ENCODE peak calls at places on chromosomes 7 and 10, in seven cellular contexts. I is AG09309; W is psoas muscle; Y is neural crest cell; M is CD8-positive, alpha-beta T cell; S is heart right ventricle; A is AG04450. C is an unnamed sample.

GRCh38 chr10:74021248-74022055 is 23.5 kb downstream of the VCL start:
- DNase-seq in Y (no peak), M (no peak), I (no peak), W (no peak), A (peak; percentile 74), S (no peak), C (no peak)

GRCh38 chr10:14326581-14326980 is 4.1 kb downstream of the FRMD4A start:
- DNase-seq in W (no peak), M (no peak), S (no peak), Y (no peak), I (no peak), A (no peak), C (no peak)

GRCh38 chr10:58473966-58474365 is 38.7 kb upstream of the BICC1 start:
- DNase-seq in M (no peak), Y (no peak), S (no peak), A (no peak), W (no peak), I (no peak), C (no peak)

GRCh38 chr10:35928760-35929159 is 286.7 kb upstream of the FZD8 start:
- DNase-seq in S (no peak), W (no peak), Y (no peak), M (no peak), A (no peak), I (no peak), C (no peak)

GRCh38 chr10:94366382-94366781 is 3.6 kb upstream of the NOC3L start:
- DNase-seq in W (no peak), A (no peak), S (no peak), I (no peak), Y (no peak), M (no peak), C (no peak)

GRCh38 chr10:47402681-47403301 is 18.7 kb upstream of the ZNF488 start:
- DNase-seq in S (peak; percentile 74), I (peak; percentile 43), W (peak; percentile 50), Y (no peak), A (peak; percentile 61), M (no peak), C (no peak)

GRCh38 chr10:118259288-118259906 is 82.7 kb downstream of the FAM204A start:
- DNase-seq in W (no peak), I (no peak), M (no peak), A (no peak), S (no peak), Y (peak; percentile 65), C (no peak)

GRCh38 chr10:19702215-19702614 is 114.0 kb upstream of the PLXDC2 start:
- DNase-seq in M (no peak), Y (no peak), W (no peak), I (no peak), A (no peak), S (no peak), C (no peak)

GRCh38 chr10:43398939-43399871 is 9.8 kb downstream of the HNRNPF start:
- DNase-seq in M (no peak), S (no peak), A (no peak), I (no peak), Y (no peak), W (no peak), C (no peak)

GRCh38 chr7:151271699-151272355 is 23.3 kb upstream of the SMARCD3 start:
- DNase-seq in M (no peak), W (peak; percentile 58), S (no peak), I (no peak), A (no peak), Y (no peak), C (peak; percentile 81)

GRCh38 chr10:119772347-119772746 is 46.5 kb downstream of the INPP5F start:
- DNase-seq in I (no peak), Y (no peak), M (no peak), A (no peak), W (no peak), S (no peak), C (no peak)

GRCh38 chr7:6496842-6497636 is 49.3 kb upstream of the DAGLB start:
- DNase-seq in A (no peak), I (no peak), Y (no peak), M (no peak), W (no peak), S (no peak), C (no peak)

GRCh38 chr7:52685351-52685750 is 350.1 kb upstream of the POM121L12 start:
- DNase-seq in Y (no peak), A (no peak), S (no peak), W (no peak), I (no peak), M (no peak), C (no peak)

GRCh38 chr7:12423355-12423994 is 19.8 kb upstream of the VWDE start:
- DNase-seq in Y (no peak), A (no peak), S (no peak), W (no peak), M (no peak), I (peak; percentile 18), C (no peak)

GRCh38 chr7:94061316-94061715 is 57.2 kb upstream of the BET1 start:
- DNase-seq in I (no peak), W (no peak), A (no peak), S (no peak), M (no peak), Y (no peak), C (no peak)

GRCh38 chr10:62885656-62886461 is 69.7 kb upstream of the EGR2 start:
- DNase-seq in I (no peak), M (no peak), S (no peak), Y (no peak), A (no peak), W (no peak), C (no peak)

DNA sequence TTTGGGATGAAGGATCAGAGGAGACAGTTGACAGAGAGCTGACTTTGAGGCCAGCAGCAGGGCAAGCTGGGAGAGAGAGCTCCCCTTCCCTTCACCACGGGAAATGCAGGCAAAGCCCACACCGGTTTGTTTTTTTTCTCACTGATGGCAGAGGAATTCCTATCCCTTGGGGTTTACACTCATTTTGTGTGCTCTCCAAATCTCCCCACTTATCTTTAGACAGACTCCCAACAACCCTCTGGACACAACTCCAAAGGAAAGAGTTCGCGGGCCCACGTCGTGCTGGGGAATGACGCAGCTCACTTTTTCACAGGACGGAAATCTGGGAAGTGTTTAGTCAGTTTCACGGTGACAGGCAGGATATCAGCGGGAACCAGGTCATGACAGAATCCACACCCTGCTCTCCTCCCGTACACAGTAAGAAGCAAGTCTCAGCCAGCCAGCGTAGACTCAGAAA is 68.3 kb upstream of the FAM171A1 start:
- DNase-seq in Y (no peak), I (no peak), M (no peak), W (peak; percentile 21), A (no peak), S (peak; percentile 81), C (no peak)
- TF ChIP-seq CTCF in Y (peak; percentile 58), I (peak; percentile 60), M (no peak), W (peak; percentile 27), A (peak; percentile 58), S (peak; percentile 19), C (no peak)

GRCh38 chr10:127882801-127883459 is 9.8 kb downstream of the CLRN3 start:
- DNase-seq in S (no peak), I (no peak), Y (no peak), M (no peak), A (no peak), W (no peak), C (no peak)

GRCh38 chr10:127878474-127879055 is 14.2 kb downstream of the CLRN3 start:
- DNase-seq in S (no peak), A (no peak), Y (no peak), I (no peak), M (no peak), W (no peak), C (peak; percentile 63)

GRCh38 chr10:127881262-127881661 is 11.5 kb downstream of the CLRN3 start:
- DNase-seq in Y (no peak), A (no peak), M (no peak), W (no peak), S (no peak), I (no peak), C (no peak)

GRCh38 chr10:127882391-127882790 is 10.3 kb downstream of the CLRN3 start:
- DNase-seq in S (no peak), A (no peak), M (no peak), I (no peak), Y (no peak), W (no peak), C (no peak)

DNA sequence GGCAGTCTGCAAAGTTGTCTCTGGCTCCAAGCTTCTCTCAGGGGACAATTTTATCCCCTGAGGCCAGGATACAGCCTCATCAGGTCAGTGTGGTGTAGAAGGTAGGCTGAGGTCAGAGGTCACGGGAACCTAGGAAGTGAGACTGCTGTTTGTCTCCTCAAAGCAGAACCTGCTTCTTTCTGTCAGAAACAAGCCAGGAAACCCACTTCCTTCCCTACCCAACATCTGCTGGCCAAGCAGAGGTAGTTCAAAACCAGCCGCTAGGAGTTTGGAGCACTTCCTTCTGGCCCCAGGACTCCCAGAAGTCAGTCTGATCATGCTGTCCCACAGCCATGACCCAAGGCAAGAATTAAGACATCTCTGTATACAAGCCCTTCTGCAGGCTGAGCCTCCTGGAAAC is 12.2 kb downstream of the CLRN3 start:
- DNase-seq in M (no peak), S (no peak), I (no peak), Y (no peak), A (no peak), W (no peak), C (peak; percentile 65)
- TF ChIP-seq CTCF in M (no peak), S (no peak), I (no peak), Y (no peak), A (no peak), W (no peak), C (no peak)

DNA sequence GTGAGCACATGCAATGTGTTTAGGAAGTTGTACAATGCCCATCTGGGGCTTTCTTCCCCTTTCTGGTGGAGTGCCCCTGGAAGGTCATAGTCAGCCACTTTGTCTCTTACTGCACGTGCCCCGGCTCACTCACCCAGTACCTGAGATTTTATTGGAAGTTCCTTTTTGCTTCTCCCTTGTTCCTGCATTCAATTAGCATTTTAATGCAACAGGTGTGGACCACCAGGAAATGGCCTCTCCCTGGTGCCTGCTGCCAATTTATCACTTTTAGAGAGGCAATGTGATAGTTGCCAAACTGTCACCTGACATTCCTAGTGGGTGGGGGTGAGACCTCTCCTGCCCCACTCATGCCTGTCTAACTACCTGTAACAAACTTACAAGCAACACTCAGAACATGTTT is 293.4 kb upstream of the DKK1 start:
- DNase-seq in I (no peak), A (no peak), W (no peak), S (no peak), M (no peak), Y (no peak), C (no peak)
- TF ChIP-seq CTCF in I (no peak), A (no peak), W (no peak), S (no peak), M (no peak), Y (no peak), C (no peak)

GRCh38 chr7:105760549-105761447 is 115.6 kb downstream of the ATXN7L1 start:
- DNase-seq in A (no peak), M (peak; percentile 59), I (peak; percentile 13), S (no peak), Y (no peak), W (no peak), C (no peak)
- TF ChIP-seq CTCF in A (no peak), M (no peak), I (no peak), S (no peak), Y (peak; percentile 10), W (no peak), C (peak; percentile 33)